ENCODE peak calls at places on chromosomes 16 and 17, in seven cellular contexts. M, W, B, Q, P, Y and S are unnamed samples.

GRCh38 chr17:15157051-15157450 is 108.1 kb downstream of the PMP22 start:
- DNase-seq in M (no peak), Y (no peak), Q (no peak), B (no peak), W (no peak), P (no peak), S (no peak)

GRCh38 chr16:79064259-79064658 is 536.3 kb downstream of the MAF start:
- DNase-seq in P (no peak), Q (no peak), Y (no peak), B (no peak), W (no peak), M (no peak), S (no peak)

GRCh38 chr17:77280304-77280910 is 139.6 kb downstream of the SEC14L1 start:
- DNase-seq in Q (no peak), Y (no peak), P (no peak), B (no peak), M (no peak), W (no peak), S (peak; percentile 64)

GRCh38 chr17:81388612-81389367 is 6.5 kb upstream of the BAHCC1 start:
- DNase-seq in W (no peak), B (no peak), P (no peak), M (no peak), Q (no peak), Y (no peak), S (no peak)

GRCh38 chr17:51734462-51734861 is 424.1 kb downstream of the CA10 start:
- DNase-seq in Q (no peak), B (no peak), P (no peak), Y (no peak), M (no peak), W (no peak), S (no peak)

GRCh38 chr17:58314706-58315015 is 13.9 kb downstream of the TSPOAP1 start:
- DNase-seq in W (no peak), Q (no peak), Y (no peak), P (no peak), B (no peak), M (no peak), S (no peak)

GRCh38 chr16:77335652-77336234 is 99.1 kb downstream of the ADAMTS18 start:
- DNase-seq in W (no peak), M (no peak), P (no peak), Y (no peak), Q (no peak), B (no peak), S (no peak)

GRCh38 chr16:14309001-14309886 is 238.1 kb downstream of the MRTFB start:
- DNase-seq in W (no peak), M (no peak), P (no peak), Q (no peak), Y (no peak), B (peak; percentile 72), S (peak; percentile 74)

GRCh38 chr17:2701996-2702741 is 9.4 kb downstream of the CLUH start:
- DNase-seq in Q (no peak), P (no peak), Y (no peak), W (no peak), M (peak; percentile 28), B (no peak), S (no peak)

GRCh38 chr16:824601-825000 is 24.1 kb upstream of the GNG13 start:
- DNase-seq in Q (no peak), M (no peak), P (no peak), Y (no peak), W (no peak), B (no peak), S (no peak)

GRCh38 chr16:48617104-48617503 is 7.1 kb upstream of the N4BP1 start:
- DNase-seq in B (no peak), Y (no peak), P (no peak), Q (no peak), W (no peak), M (no peak), S (no peak)

GRCh38 chr17:30922235-30922993 is 669 bp downstream of the ADAP2 start:
- DNase-seq in Y (peak; percentile 8), Q (no peak), W (no peak), P (no peak), B (no peak), M (peak; percentile 35), S (no peak)

GRCh38 chr16:89193021-89193575 is 7.2 kb downstream of the SLC22A31 start:
- DNase-seq in Y (peak; percentile 46), P (no peak), Q (no peak), W (no peak), B (peak; percentile 36), M (peak; percentile 92), S (no peak)

GRCh38 chr16:67730326-67730725 is 11.2 kb upstream of the GFOD2 start:
- DNase-seq in Q (no peak), B (no peak), W (no peak), P (no peak), M (no peak), Y (no peak), S (no peak)

GRCh38 chr16:81604960-81605383 is 160.4 kb downstream of the CMIP start:
- DNase-seq in B (peak; percentile 38), P (no peak), Q (no peak), M (no peak), W (no peak), Y (no peak), S (peak; percentile 53)

GRCh38 chr16:53433509-53433908 is 762 bp upstream of the RBL2 start:
- DNase-seq in Q (no peak), Y (no peak), W (no peak), M (peak; percentile 42), P (no peak), B (no peak), S (no peak)

GRCh38 chr16:19808061-19808621 is 76.5 kb downstream of the GPRC5B start:
- DNase-seq in Y (no peak), Q (no peak), W (no peak), P (no peak), B (no peak), M (no peak), S (no peak)

GRCh38 chr17:8696456-8696855 is 48.2 kb downstream of the CCDC42 start:
- DNase-seq in Y (no peak), B (no peak), M (no peak), P (no peak), Q (no peak), W (no peak), S (no peak)

GRCh38 chr17:3308603-3309002 is 10.4 kb upstream of the OR3A1 start:
- DNase-seq in Y (no peak), W (no peak), P (no peak), M (no peak), Q (no peak), B (no peak), S (no peak)

GRCh38 chr16:63187638-63188037 is 1151.4 kb upstream of the CDH8 start:
- DNase-seq in Y (no peak), B (no peak), W (no peak), Q (no peak), M (no peak), P (no peak), S (no peak)

GRCh38 chr16:51952500-51952899 is 594.4 kb downstream of the TOX3 start:
- DNase-seq in Y (no peak), P (no peak), Q (no peak), B (no peak), M (no peak), W (no peak), S (no peak)

DNA sequence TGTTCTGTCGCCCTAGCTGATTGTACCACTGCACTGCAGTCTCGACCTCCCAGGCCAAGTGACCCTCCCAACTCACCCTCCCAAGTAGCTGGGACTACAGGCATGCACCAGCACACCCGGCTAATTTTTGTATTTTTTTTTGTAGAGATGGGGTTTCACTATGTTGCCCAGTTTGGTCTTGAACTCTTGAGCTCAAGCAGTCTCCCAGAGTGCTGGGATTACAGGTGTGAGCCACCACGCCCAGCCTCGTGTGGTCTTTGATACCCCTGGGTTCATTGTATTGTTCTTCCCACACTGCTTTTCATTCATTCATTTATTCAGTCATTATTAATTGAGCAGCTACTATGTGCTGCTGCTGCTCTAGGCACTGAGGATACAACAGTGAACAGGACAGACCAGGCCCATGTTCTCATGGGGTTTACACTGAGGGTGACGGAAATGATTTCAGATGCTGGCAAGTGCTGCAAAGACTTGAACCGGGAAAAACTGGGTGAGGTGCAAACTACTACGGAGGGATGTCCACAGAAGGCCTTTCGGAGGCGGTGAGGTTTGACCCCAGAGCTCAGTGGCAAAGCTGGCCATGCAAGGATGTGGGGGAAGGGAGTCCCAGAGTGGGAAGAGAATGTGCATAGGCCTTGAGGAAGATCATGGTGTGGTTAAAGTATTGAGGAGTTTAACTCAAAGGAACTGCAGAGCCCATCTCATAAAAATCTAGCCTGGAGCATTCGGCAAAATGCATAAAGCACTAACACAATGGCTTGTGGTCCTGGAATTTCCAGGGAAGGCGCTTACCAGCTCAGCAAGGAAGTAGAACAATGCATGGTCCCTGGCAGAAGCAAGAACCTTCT is 10.9 kb downstream of the ABCC1 start:
- DNase-seq in Q (no peak), B (no peak), P (no peak), M (no peak), W (no peak), Y (no peak), S (no peak)
- H3K27ac ChIP-seq in Q (no peak overlapping the region), B (no peak overlapping the region), P (no peak overlapping the region), M (no peak overlapping the region), W (peak overlapping the region; percentile 40), Y (no peak overlapping the region), S (no peak overlapping the region)

GRCh38 chr16:75147968-75148310 is 385 bp upstream of the ZFP1 start:
- DNase-seq in B (no peak), W (no peak), P (no peak), Y (no peak), M (no peak), Q (no peak), S (no peak)

GRCh38 chr16:75148311-75149195 is at the start of gene ZFP1:
- DNase-seq in B (peak; percentile 28), M (peak; percentile 95), W (peak; percentile 67), Q (peak; percentile 93), Y (peak; percentile 97), P (peak; percentile 91), S (peak; percentile 46)

GRCh38 chr16:75152635-75153034 is 4.3 kb downstream of the ZFP1 start:
- DNase-seq in Q (no peak), Y (no peak), M (no peak), W (no peak), P (no peak), B (no peak), S (no peak)

DNA sequence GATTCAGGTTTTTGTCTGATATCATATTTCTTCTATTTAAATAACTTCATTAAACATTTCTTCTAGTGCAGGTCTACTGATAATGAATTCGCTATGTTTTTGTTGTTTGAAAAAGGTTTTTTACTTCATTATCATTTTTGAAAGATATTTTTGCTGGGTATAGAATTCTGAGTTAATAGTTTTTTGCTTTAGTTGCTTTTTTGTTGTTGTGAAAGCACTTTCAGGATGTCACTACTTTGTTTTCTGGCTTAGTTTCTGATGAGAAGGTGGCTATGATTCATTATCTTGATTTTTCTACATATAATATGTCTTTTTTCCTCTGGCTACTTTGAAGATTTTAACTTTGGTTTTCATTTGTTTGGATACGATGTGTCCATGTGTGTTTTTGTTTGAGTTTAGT is 3.5 kb downstream of the ZFP1 start:
- DNase-seq in M (no peak), B (no peak), Y (no peak), P (no peak), W (no peak), Q (no peak), S (no peak)
- H3K27ac ChIP-seq in M (no peak overlapping the region), B (no peak overlapping the region), Y (no peak overlapping the region), P (no peak overlapping the region), W (no peak overlapping the region), Q (no peak overlapping the region), S (no peak overlapping the region)

GRCh38 chr17:78322327-78322857 is 37.5 kb downstream of the SOCS3 start:
- DNase-seq in Q (no peak), B (no peak), P (no peak), W (no peak), M (no peak), Y (no peak), S (no peak)
- H3K27ac ChIP-seq in Q (peak overlapping the region; percentile 96), B (no peak overlapping the region), P (no peak overlapping the region), W (peak overlapping the region; percentile 36), M (peak overlapping the region; percentile 86), Y (peak overlapping the region; percentile 50), S (no peak overlapping the region)

GRCh38 chr17:78428842-78429617 is 50.6 kb downstream of the PGS1 start:
- DNase-seq in Y (no peak), W (no peak), M (no peak), Q (no peak), P (no peak), B (no peak), S (no peak)
- H3K27ac ChIP-seq in Y (no peak overlapping the region), W (no peak overlapping the region), M (no peak overlapping the region), Q (peak overlapping the region; percentile 22), P (no peak overlapping the region), B (no peak overlapping the region), S (no peak overlapping the region)